ENCODE peak calls at places on chromosome 22, in ten cellular contexts. One of them, this sample, is unnamed. For H3K9me3 and H3K4me1, the result is how much of the 10 kb centered on the place peaks cover.

GRCh38 chr22:32583074-32583677 is 108.6 kb downstream of the FBXO7 start:
- DNase-seq in HepG2: no peak
- DNase-seq in spleen: no peak
- DNase-seq in endodermal cell: no peak
- DNase-seq in colonic mucosa: no peak
- DNase-seq in body of pancreas: no peak
- DNase-seq in neural progenitor cell: no peak
- DNase-seq in H9: no peak
- DNase-seq in tibial artery: no peak
- DNase-seq in tibial nerve: no peak
- DNase-seq in this sample: no peak

GRCh38 chr22:29503811-29504372 is 23.9 kb downstream of the NEFH start:
- DNase-seq in tibial artery: peak
- DNase-seq in spleen: no peak
- DNase-seq in H9: no peak
- DNase-seq in neural progenitor cell: peak
- DNase-seq in endodermal cell: no peak
- DNase-seq in HepG2: no peak
- DNase-seq in body of pancreas: peak
- DNase-seq in tibial nerve: peak
- DNase-seq in colonic mucosa: peak
- DNase-seq in this sample: peak

GRCh38 chr22:50473088-50473487 is 1.7 kb downstream of the SBF1 start:
- DNase-seq in HepG2: peak
- DNase-seq in endodermal cell: peak
- DNase-seq in spleen: peak
- DNase-seq in neural progenitor cell: peak
- DNase-seq in tibial nerve: no peak
- DNase-seq in tibial artery: no peak
- DNase-seq in H9: no peak
- DNase-seq in colonic mucosa: peak
- DNase-seq in body of pancreas: peak
- DNase-seq in this sample: no peak

GRCh38 chr22:38034278-38034882 is 22.8 kb upstream of the PICK1 start:
- DNase-seq in neural progenitor cell: peak
- DNase-seq in colonic mucosa: peak
- DNase-seq in endodermal cell: peak
- DNase-seq in HepG2: peak
- DNase-seq in tibial nerve: no peak
- DNase-seq in body of pancreas: peak
- DNase-seq in tibial artery: peak
- DNase-seq in H9: peak
- DNase-seq in spleen: peak
- DNase-seq in this sample: peak

GRCh38 chr22:42892571-42893316 is 35.7 kb upstream of the ARFGAP3 start:
- DNase-seq in spleen: peak
- DNase-seq in H9: no peak
- DNase-seq in neural progenitor cell: no peak
- DNase-seq in tibial artery: no peak
- DNase-seq in HepG2: no peak
- DNase-seq in endodermal cell: no peak
- DNase-seq in colonic mucosa: no peak
- DNase-seq in tibial nerve: no peak
- DNase-seq in body of pancreas: peak
- DNase-seq in this sample: peak

GRCh38 chr22:25403752-25404471 is 160.6 kb upstream of the GRK3 start:
- DNase-seq in colonic mucosa: peak
- DNase-seq in tibial artery: no peak
- DNase-seq in tibial nerve: no peak
- DNase-seq in endodermal cell: peak
- DNase-seq in neural progenitor cell: peak
- DNase-seq in spleen: no peak
- DNase-seq in body of pancreas: no peak
- DNase-seq in H9: no peak
- DNase-seq in HepG2: peak
- DNase-seq in this sample: no peak

GRCh38 chr22:30829901-30830550 is 135.4 kb downstream of the OSBP2 start:
- DNase-seq in tibial artery: no peak
- DNase-seq in HepG2: no peak
- DNase-seq in neural progenitor cell: no peak
- DNase-seq in colonic mucosa: no peak
- DNase-seq in endodermal cell: no peak
- DNase-seq in tibial nerve: no peak
- DNase-seq in body of pancreas: no peak
- DNase-seq in H9: no peak
- DNase-seq in spleen: no peak
- DNase-seq in this sample: no peak

GRCh38 chr22:24410110-24410856 is 17.1 kb upstream of the ADORA2A start:
- DNase-seq in tibial nerve: no peak
- DNase-seq in neural progenitor cell: no peak
- DNase-seq in H9: no peak
- DNase-seq in endodermal cell: no peak
- DNase-seq in HepG2: no peak
- DNase-seq in tibial artery: no peak
- DNase-seq in spleen: no peak
- DNase-seq in colonic mucosa: no peak
- DNase-seq in body of pancreas: no peak
- DNase-seq in this sample: no peak

GRCh38 chr22:39383841-39384625 is 15.5 kb upstream of the TAB1 start:
- DNase-seq in tibial artery: no peak
- DNase-seq in neural progenitor cell: no peak
- DNase-seq in colonic mucosa: no peak
- DNase-seq in endodermal cell: no peak
- DNase-seq in H9: no peak
- DNase-seq in tibial nerve: no peak
- DNase-seq in spleen: no peak
- DNase-seq in HepG2: no peak
- DNase-seq in body of pancreas: no peak
- DNase-seq in this sample: no peak

GRCh38 chr22:39381930-39382329 is 17.6 kb upstream of the TAB1 start:
- DNase-seq in H9: no peak
- DNase-seq in spleen: no peak
- DNase-seq in body of pancreas: no peak
- DNase-seq in endodermal cell: no peak
- DNase-seq in HepG2: no peak
- DNase-seq in tibial nerve: no peak
- DNase-seq in neural progenitor cell: no peak
- DNase-seq in colonic mucosa: no peak
- DNase-seq in tibial artery: no peak
- DNase-seq in this sample: no peak

GRCh38 chr22:39388261-39389011 is 11.1 kb upstream of the TAB1 start:
- DNase-seq in HepG2: peak
- DNase-seq in colonic mucosa: peak
- DNase-seq in spleen: peak
- DNase-seq in tibial nerve: peak
- DNase-seq in body of pancreas: peak
- DNase-seq in tibial artery: peak
- DNase-seq in neural progenitor cell: peak
- DNase-seq in H9: peak
- DNase-seq in endodermal cell: peak
- DNase-seq in this sample: peak

GRCh38 chr22:39382410-39382809 is 17.2 kb upstream of the TAB1 start:
- DNase-seq in spleen: no peak
- DNase-seq in colonic mucosa: no peak
- DNase-seq in endodermal cell: no peak
- DNase-seq in body of pancreas: no peak
- DNase-seq in H9: no peak
- DNase-seq in tibial nerve: no peak
- DNase-seq in tibial artery: no peak
- DNase-seq in neural progenitor cell: no peak
- DNase-seq in HepG2: no peak
- DNase-seq in this sample: no peak

DNA sequence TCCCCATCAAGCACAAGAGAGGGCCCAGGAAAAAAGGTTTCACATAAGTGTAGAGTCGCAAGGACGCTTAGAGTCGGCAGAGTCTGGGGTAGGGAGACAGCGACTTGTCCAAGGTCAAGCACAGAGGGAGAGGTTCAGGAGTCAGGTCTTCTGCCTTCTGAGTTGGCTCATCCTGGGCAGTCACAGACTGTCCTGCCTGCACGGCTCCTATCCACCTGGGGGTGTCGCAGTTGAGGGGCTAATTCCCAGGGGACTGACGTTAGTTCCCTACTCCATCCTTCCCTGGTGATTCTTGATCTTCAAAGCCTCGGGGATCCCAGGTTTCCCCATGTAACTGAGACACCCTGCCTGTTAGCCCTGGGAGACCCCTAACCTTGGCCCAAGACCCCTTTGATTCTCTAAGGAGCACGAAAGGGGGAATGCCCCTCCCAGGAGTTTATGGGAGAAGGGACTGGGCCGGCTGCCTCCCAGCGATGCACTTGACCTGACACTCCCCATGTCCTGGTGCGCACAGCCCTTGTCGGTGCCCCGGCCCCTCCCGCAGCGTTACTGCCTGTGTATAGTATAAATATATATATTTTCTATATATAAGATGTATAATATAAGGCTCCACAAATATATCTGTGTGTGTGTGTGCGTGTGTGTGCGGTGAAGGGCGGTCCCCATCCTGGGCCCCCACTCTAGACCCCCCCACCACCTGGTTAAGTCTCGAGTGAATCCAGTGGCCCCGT is 14.7 kb upstream of the TAB1 start:
- DNase-seq in spleen: no peak
- DNase-seq in H9: peak
- DNase-seq in HepG2: peak
- DNase-seq in tibial nerve: no peak
- DNase-seq in body of pancreas: peak
- DNase-seq in endodermal cell: peak
- DNase-seq in tibial artery: no peak
- DNase-seq in neural progenitor cell: peak
- DNase-seq in colonic mucosa: no peak
- DNase-seq in this sample: no peak
- TF ChIP-seq CTCF in spleen: no peak
- TF ChIP-seq CTCF in H9: peak
- TF ChIP-seq CTCF in HepG2: peak
- TF ChIP-seq CTCF in tibial nerve: no peak
- TF ChIP-seq CTCF in body of pancreas: peak
- TF ChIP-seq CTCF in endodermal cell: peak
- TF ChIP-seq CTCF in tibial artery: no peak
- TF ChIP-seq CTCF in neural progenitor cell: peak
- TF ChIP-seq CTCF in colonic mucosa: no peak
- TF ChIP-seq CTCF in this sample: no peak

GRCh38 chr22:49115186-49115585 is 712.5 kb downstream of the BRD1 start:
- DNase-seq in tibial artery: no peak
- DNase-seq in spleen: no peak
- DNase-seq in body of pancreas: no peak
- DNase-seq in tibial nerve: no peak
- DNase-seq in neural progenitor cell: no peak
- DNase-seq in colonic mucosa: no peak
- DNase-seq in endodermal cell: no peak
- DNase-seq in H9: no peak
- DNase-seq in HepG2: no peak
- DNase-seq in this sample: no peak

GRCh38 chr22:49111085-49111484 is 716.6 kb downstream of the BRD1 start:
- DNase-seq in HepG2: no peak
- DNase-seq in tibial artery: no peak
- DNase-seq in tibial nerve: no peak
- DNase-seq in colonic mucosa: no peak
- DNase-seq in body of pancreas: no peak
- DNase-seq in H9: no peak
- DNase-seq in spleen: no peak
- DNase-seq in endodermal cell: peak
- DNase-seq in neural progenitor cell: peak
- DNase-seq in this sample: no peak

GRCh38 chr22:49112176-49112575 is 715.5 kb downstream of the BRD1 start:
- DNase-seq in endodermal cell: no peak
- DNase-seq in H9: no peak
- DNase-seq in HepG2: no peak
- DNase-seq in body of pancreas: no peak
- DNase-seq in colonic mucosa: no peak
- DNase-seq in spleen: no peak
- DNase-seq in tibial artery: no peak
- DNase-seq in tibial nerve: no peak
- DNase-seq in neural progenitor cell: no peak
- DNase-seq in this sample: no peak

GRCh38 chr22:49113758-49114157 is 713.9 kb downstream of the BRD1 start:
- DNase-seq in colonic mucosa: no peak
- DNase-seq in tibial artery: no peak
- DNase-seq in tibial nerve: no peak
- DNase-seq in spleen: no peak
- DNase-seq in neural progenitor cell: no peak
- DNase-seq in H9: no peak
- DNase-seq in endodermal cell: no peak
- DNase-seq in HepG2: no peak
- DNase-seq in body of pancreas: no peak
- DNase-seq in this sample: no peak

DNA sequence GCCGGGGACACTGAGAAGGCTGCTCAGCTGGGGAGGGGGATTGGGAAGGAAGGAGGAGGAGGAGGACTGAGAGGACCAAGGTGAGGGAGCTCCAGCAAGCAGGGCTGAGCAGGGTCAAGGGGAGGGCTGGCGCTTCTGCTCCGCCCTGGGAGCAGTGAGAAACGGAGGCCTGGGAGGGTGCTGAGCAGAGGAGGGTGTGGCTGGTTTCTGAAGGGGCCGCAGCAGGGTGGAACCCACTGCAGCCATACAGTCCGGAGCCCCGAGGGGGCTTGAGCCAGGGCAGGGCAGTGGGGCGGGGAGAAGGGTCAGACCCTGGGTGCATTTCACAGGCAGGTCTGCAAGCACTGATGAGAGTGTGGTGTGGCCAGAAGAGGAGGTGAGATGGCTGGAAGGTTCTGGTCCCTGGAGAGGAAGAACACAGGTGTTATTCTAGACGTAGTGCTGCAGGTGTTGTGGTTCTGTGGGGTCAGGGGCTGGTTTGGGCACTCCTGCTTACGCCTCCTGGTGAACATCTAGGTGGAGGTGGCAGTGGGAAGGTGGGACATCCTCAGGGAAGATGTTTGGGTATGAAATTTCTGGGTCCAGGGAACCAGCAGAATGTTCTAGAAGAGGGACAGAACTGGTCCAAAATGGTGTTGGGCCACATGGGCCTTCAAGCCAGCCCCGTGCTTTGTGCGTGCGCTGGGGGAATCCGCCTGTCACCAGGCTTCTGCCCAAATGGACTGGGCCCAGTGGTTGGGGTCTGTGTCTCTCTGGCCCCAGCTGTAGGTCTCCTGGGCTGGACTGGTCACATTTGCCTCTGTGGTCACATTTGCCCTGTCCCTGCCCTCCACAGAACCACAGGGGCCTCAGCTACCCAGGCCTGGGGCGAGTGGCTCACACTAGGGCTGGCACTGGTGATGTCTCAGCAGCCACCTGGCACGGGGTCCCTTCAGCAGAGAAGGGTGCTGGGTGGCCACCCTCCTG is 714.7 kb downstream of the BRD1 start:
- DNase-seq in endodermal cell: peak
- DNase-seq in tibial artery: no peak
- DNase-seq in neural progenitor cell: no peak
- DNase-seq in body of pancreas: no peak
- DNase-seq in H9: no peak
- DNase-seq in tibial nerve: no peak
- DNase-seq in spleen: no peak
- DNase-seq in HepG2: no peak
- DNase-seq in colonic mucosa: no peak
- DNase-seq in this sample: no peak
- H3K9me3 ChIP-seq in endodermal cell: under half
- H3K9me3 ChIP-seq in tibial artery: under half
- H3K9me3 ChIP-seq in neural progenitor cell: under half
- H3K9me3 ChIP-seq in body of pancreas: under half
- H3K9me3 ChIP-seq in H9: under half
- H3K9me3 ChIP-seq in tibial nerve: under half
- H3K9me3 ChIP-seq in spleen: under half
- H3K9me3 ChIP-seq in HepG2: under half
- H3K9me3 ChIP-seq in colonic mucosa: under half
- H3K9me3 ChIP-seq in this sample: under half

GRCh38 chr22:36453855-36454378 is 27.5 kb downstream of the TXN2 start:
- DNase-seq in endodermal cell: no peak
- DNase-seq in spleen: no peak
- DNase-seq in HepG2: no peak
- DNase-seq in neural progenitor cell: no peak
- DNase-seq in tibial artery: no peak
- DNase-seq in colonic mucosa: no peak
- DNase-seq in tibial nerve: no peak
- DNase-seq in H9: no peak
- DNase-seq in body of pancreas: no peak
- DNase-seq in this sample: no peak

GRCh38 chr22:36454916-36455570 is 26.4 kb downstream of the TXN2 start:
- DNase-seq in HepG2: no peak
- DNase-seq in colonic mucosa: peak
- DNase-seq in tibial nerve: peak
- DNase-seq in tibial artery: peak
- DNase-seq in spleen: peak
- DNase-seq in endodermal cell: peak
- DNase-seq in neural progenitor cell: peak
- DNase-seq in H9: peak
- DNase-seq in body of pancreas: peak
- DNase-seq in this sample: peak

GRCh38 chr22:36453266-36453607 is 28.2 kb downstream of the TXN2 start:
- DNase-seq in tibial artery: no peak
- DNase-seq in colonic mucosa: peak
- DNase-seq in tibial nerve: no peak
- DNase-seq in HepG2: no peak
- DNase-seq in H9: no peak
- DNase-seq in spleen: no peak
- DNase-seq in body of pancreas: no peak
- DNase-seq in neural progenitor cell: no peak
- DNase-seq in endodermal cell: no peak
- DNase-seq in this sample: no peak

GRCh38 chr22:36449776-36450175 is 31.7 kb downstream of the TXN2 start:
- DNase-seq in body of pancreas: no peak
- DNase-seq in H9: no peak
- DNase-seq in endodermal cell: no peak
- DNase-seq in neural progenitor cell: no peak
- DNase-seq in tibial nerve: no peak
- DNase-seq in HepG2: no peak
- DNase-seq in tibial artery: no peak
- DNase-seq in spleen: peak
- DNase-seq in colonic mucosa: no peak
- DNase-seq in this sample: no peak

DNA sequence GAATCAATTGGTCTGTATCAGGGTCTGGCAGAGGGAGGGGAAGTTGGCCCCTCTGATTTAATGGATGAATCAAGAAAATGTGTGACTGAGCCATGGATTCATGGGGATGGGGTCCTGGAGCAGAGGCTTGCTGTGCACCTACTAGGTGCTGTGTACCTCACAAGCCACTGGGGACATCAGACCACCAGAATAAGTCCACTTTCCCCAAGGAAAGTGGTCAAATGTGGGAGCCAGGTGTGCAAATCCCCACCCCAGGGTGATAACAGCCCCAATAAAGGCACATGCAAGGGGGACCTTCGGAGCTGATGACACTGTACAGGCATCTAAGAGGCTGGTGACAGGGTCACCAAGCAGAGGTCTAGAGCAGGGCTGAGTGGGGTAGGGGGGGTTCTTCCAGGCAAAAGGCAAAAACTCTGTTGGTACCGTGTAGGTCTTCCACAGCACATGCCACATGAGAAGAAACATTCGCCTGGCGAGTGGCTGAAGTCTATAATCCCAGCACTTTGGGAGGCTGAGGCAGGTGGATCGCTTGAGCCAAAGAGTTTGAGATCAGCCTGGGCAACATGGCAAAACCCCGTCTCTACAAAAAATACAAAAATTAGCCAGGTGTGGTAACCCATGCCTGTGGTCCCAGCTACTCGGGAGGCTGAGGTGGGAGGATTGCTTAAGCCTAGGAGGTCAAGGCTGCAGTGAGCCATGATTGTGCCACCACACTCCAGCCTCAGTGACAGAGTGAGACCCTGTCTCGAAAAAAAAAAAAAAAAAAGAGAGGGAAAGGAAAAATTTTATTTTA is 28.8 kb downstream of the TXN2 start:
- DNase-seq in spleen: no peak
- DNase-seq in H9: no peak
- DNase-seq in colonic mucosa: no peak
- DNase-seq in tibial nerve: no peak
- DNase-seq in endodermal cell: no peak
- DNase-seq in tibial artery: no peak
- DNase-seq in HepG2: no peak
- DNase-seq in neural progenitor cell: no peak
- DNase-seq in body of pancreas: no peak
- DNase-seq in this sample: no peak
- H3K4me1 ChIP-seq in spleen: half or more
- H3K4me1 ChIP-seq in H9: under half
- H3K4me1 ChIP-seq in colonic mucosa: under half
- H3K4me1 ChIP-seq in tibial nerve: under half
- H3K4me1 ChIP-seq in endodermal cell: under half
- H3K4me1 ChIP-seq in tibial artery: under half
- H3K4me1 ChIP-seq in HepG2: half or more
- H3K4me1 ChIP-seq in neural progenitor cell: under half
- H3K4me1 ChIP-seq in body of pancreas: half or more
- H3K4me1 ChIP-seq in this sample: under half

DNA sequence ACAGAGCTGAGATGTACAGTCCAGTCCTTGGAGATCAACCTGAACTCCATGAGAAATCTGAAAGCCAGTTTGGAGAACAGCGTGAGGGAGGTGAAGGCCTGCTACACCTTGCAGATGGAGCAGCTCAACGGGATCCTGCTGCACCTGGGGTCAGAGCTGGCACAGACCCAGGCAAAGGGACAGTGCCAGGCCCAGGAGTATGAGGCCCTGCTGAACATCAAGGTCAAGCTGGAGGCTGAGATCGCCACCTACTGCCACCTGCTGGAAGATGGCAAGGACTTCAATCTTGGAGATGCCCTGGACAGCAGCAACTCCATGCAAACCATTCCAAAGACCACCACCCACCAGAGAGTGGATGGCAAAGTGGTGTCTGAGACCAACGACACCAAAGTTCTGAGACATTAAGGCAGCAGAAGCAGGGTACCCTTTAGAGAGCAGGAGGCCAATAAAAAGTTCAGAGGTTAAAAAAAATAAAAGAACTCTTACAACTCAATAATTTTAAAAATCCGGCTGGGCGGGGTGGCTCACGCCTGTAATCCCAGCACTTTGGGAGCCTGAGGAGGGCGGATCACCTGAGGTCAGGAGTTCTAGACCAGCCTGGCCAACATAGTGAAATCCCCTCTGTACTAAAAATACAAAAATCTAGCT is 69.9 kb upstream of the RTL6 start:
- DNase-seq in HepG2: peak
- DNase-seq in tibial artery: no peak
- DNase-seq in endodermal cell: peak
- DNase-seq in colonic mucosa: peak
- DNase-seq in H9: peak
- DNase-seq in tibial nerve: no peak
- DNase-seq in body of pancreas: peak
- DNase-seq in spleen: peak
- DNase-seq in neural progenitor cell: no peak
- DNase-seq in this sample: no peak
- TF ChIP-seq CTCF in HepG2: peak
- TF ChIP-seq CTCF in tibial artery: peak
- TF ChIP-seq CTCF in endodermal cell: peak
- TF ChIP-seq CTCF in colonic mucosa: peak
- TF ChIP-seq CTCF in H9: peak
- TF ChIP-seq CTCF in tibial nerve: no peak
- TF ChIP-seq CTCF in body of pancreas: peak
- TF ChIP-seq CTCF in spleen: no peak
- TF ChIP-seq CTCF in neural progenitor cell: peak
- TF ChIP-seq CTCF in this sample: no peak

This sample was measured in prostate gland.